ENCODE peak calls at places on chromosome 5, in five cellular contexts. One of them, this sample, is unnamed.

GRCh38 chr5:36450229-36451024 is 148.7 kb upstream of the RANBP3L start:
- DNase-seq in GM12865: no peak
- DNase-seq in AG10803: peak; percentile 9
- DNase-seq in WERI-Rb-1: no peak
- DNase-seq in CD4-positive, alpha-beta T cell: no peak
- DNase-seq in this sample: no peak

GRCh38 chr5:94777163-94777885 is 158.9 kb downstream of the SLF1 start:
- DNase-seq in CD4-positive, alpha-beta T cell: no peak
- DNase-seq in WERI-Rb-1: no peak
- DNase-seq in GM12865: no peak
- DNase-seq in AG10803: no peak
- DNase-seq in this sample: no peak

GRCh38 chr5:81718300-81718699 is 32.6 kb downstream of the SSBP2 start:
- DNase-seq in WERI-Rb-1: no peak
- DNase-seq in AG10803: no peak
- DNase-seq in CD4-positive, alpha-beta T cell: no peak
- DNase-seq in GM12865: no peak
- DNase-seq in this sample: no peak

GRCh38 chr5:157273131-157273556 is 7.2 kb downstream of the CYFIP2 start:
- DNase-seq in CD4-positive, alpha-beta T cell: no peak
- DNase-seq in GM12865: peak; percentile 87
- DNase-seq in AG10803: no peak
- DNase-seq in WERI-Rb-1: no peak
- DNase-seq in this sample: no peak

GRCh38 chr5:151038801-151039238 is 18.4 kb downstream of the GPX3 start:
- DNase-seq in AG10803: no peak
- DNase-seq in CD4-positive, alpha-beta T cell: no peak
- DNase-seq in WERI-Rb-1: no peak
- DNase-seq in GM12865: no peak
- DNase-seq in this sample: no peak

GRCh38 chr5:68405784-68406183 is 190.2 kb downstream of the PIK3R1 start:
- DNase-seq in AG10803: no peak
- DNase-seq in CD4-positive, alpha-beta T cell: no peak
- DNase-seq in GM12865: no peak
- DNase-seq in WERI-Rb-1: no peak
- DNase-seq in this sample: no peak

GRCh38 chr5:61055434-61056006 is 106.7 kb downstream of the SMIM15 start:
- DNase-seq in GM12865: peak; percentile 50
- DNase-seq in CD4-positive, alpha-beta T cell: no peak
- DNase-seq in WERI-Rb-1: no peak
- DNase-seq in AG10803: peak; percentile 58
- DNase-seq in this sample: no peak

GRCh38 chr5:19920761-19921160 is 67.2 kb downstream of the CDH18 start:
- DNase-seq in WERI-Rb-1: no peak
- DNase-seq in GM12865: no peak
- DNase-seq in CD4-positive, alpha-beta T cell: no peak
- DNase-seq in AG10803: no peak
- DNase-seq in this sample: no peak

GRCh38 chr5:119435436-119436132 is 16.7 kb upstream of the HSD17B4 start:
- DNase-seq in GM12865: peak; percentile 84
- DNase-seq in WERI-Rb-1: peak; percentile 76
- DNase-seq in AG10803: peak; percentile 51
- DNase-seq in CD4-positive, alpha-beta T cell: peak; percentile 74
- DNase-seq in this sample: peak; percentile 55

GRCh38 chr5:10546186-10546585 is 17.7 kb upstream of the ANKRD33B start:
- DNase-seq in AG10803: no peak
- DNase-seq in CD4-positive, alpha-beta T cell: no peak
- DNase-seq in WERI-Rb-1: no peak
- DNase-seq in GM12865: no peak
- DNase-seq in this sample: no peak

GRCh38 chr5:16406023-16406422 is 59.6 kb downstream of the ZNF622 start:
- DNase-seq in GM12865: no peak
- DNase-seq in WERI-Rb-1: no peak
- DNase-seq in CD4-positive, alpha-beta T cell: no peak
- DNase-seq in AG10803: no peak
- DNase-seq in this sample: no peak

GRCh38 chr5:76592692-76593091 is 30.5 kb downstream of the F2RL2 start:
- DNase-seq in WERI-Rb-1: no peak
- DNase-seq in AG10803: no peak
- DNase-seq in GM12865: no peak
- DNase-seq in CD4-positive, alpha-beta T cell: no peak
- DNase-seq in this sample: no peak

GRCh38 chr5:6715271-6715670 is 2.0 kb downstream of the TENT4A start:
- DNase-seq in WERI-Rb-1: no peak
- DNase-seq in AG10803: no peak
- DNase-seq in CD4-positive, alpha-beta T cell: no peak
- DNase-seq in GM12865: no peak
- DNase-seq in this sample: no peak

GRCh38 chr5:128645582-128645981 is 107.5 kb upstream of the FBN2 start:
- DNase-seq in GM12865: no peak
- DNase-seq in WERI-Rb-1: no peak
- DNase-seq in CD4-positive, alpha-beta T cell: no peak
- DNase-seq in AG10803: peak; percentile 10
- DNase-seq in this sample: no peak

GRCh38 chr5:120655828-120656435 is 191.8 kb downstream of the PRR16 start:
- DNase-seq in GM12865: peak; percentile 11
- DNase-seq in WERI-Rb-1: peak; percentile 60
- DNase-seq in CD4-positive, alpha-beta T cell: no peak
- DNase-seq in AG10803: peak; percentile 6
- DNase-seq in this sample: peak; percentile 59

GRCh38 chr5:142353093-142353472 is 28.3 kb upstream of the SPRY4 start:
- DNase-seq in CD4-positive, alpha-beta T cell: no peak
- DNase-seq in AG10803: no peak
- DNase-seq in WERI-Rb-1: no peak
- DNase-seq in GM12865: no peak
- DNase-seq in this sample: no peak

GRCh38 chr5:87101321-87101720 is 166.4 kb upstream of the RASA1 start:
- DNase-seq in GM12865: no peak
- DNase-seq in WERI-Rb-1: no peak
- DNase-seq in CD4-positive, alpha-beta T cell: no peak
- DNase-seq in AG10803: no peak
- DNase-seq in this sample: no peak

GRCh38 chr5:42974546-42974945 is 65.6 kb downstream of the ANXA2R start:
- DNase-seq in CD4-positive, alpha-beta T cell: no peak
- DNase-seq in GM12865: no peak
- DNase-seq in AG10803: peak; percentile 72
- DNase-seq in WERI-Rb-1: no peak
- DNase-seq in this sample: no peak

GRCh38 chr5:67543704-67544103 is 347.1 kb upstream of the CD180 start:
- DNase-seq in GM12865: no peak
- DNase-seq in CD4-positive, alpha-beta T cell: no peak
- DNase-seq in WERI-Rb-1: no peak
- DNase-seq in AG10803: peak; percentile 62
- DNase-seq in this sample: no peak

GRCh38 chr5:95861858-95862561 is 39.5 kb upstream of the GLRX start:
- DNase-seq in CD4-positive, alpha-beta T cell: no peak
- DNase-seq in AG10803: peak; percentile 72
- DNase-seq in GM12865: peak; percentile 36
- DNase-seq in WERI-Rb-1: no peak
- DNase-seq in this sample: no peak

GRCh38 chr5:79418276-79418675 is 95.7 kb downstream of the HOMER1 start:
- DNase-seq in AG10803: no peak
- DNase-seq in WERI-Rb-1: no peak
- DNase-seq in GM12865: no peak
- DNase-seq in CD4-positive, alpha-beta T cell: no peak
- DNase-seq in this sample: no peak
- TF ChIP-seq CTCF in AG10803: no peak
- TF ChIP-seq CTCF in WERI-Rb-1: no peak
- TF ChIP-seq CTCF in GM12865: no peak
- TF ChIP-seq CTCF in CD4-positive, alpha-beta T cell: no peak
- TF ChIP-seq CTCF in this sample: no peak

GRCh38 chr5:133365326-133365725 is 247.0 kb downstream of the FSTL4 start:
- DNase-seq in WERI-Rb-1: peak; percentile 58
- DNase-seq in AG10803: no peak
- DNase-seq in CD4-positive, alpha-beta T cell: no peak
- DNase-seq in GM12865: no peak
- DNase-seq in this sample: peak; percentile 77
- TF ChIP-seq CTCF in WERI-Rb-1: peak; percentile 85
- TF ChIP-seq CTCF in AG10803: no peak
- TF ChIP-seq CTCF in CD4-positive, alpha-beta T cell: no peak
- TF ChIP-seq CTCF in GM12865: peak; percentile 31
- TF ChIP-seq CTCF in this sample: peak; percentile 74

DNA sequence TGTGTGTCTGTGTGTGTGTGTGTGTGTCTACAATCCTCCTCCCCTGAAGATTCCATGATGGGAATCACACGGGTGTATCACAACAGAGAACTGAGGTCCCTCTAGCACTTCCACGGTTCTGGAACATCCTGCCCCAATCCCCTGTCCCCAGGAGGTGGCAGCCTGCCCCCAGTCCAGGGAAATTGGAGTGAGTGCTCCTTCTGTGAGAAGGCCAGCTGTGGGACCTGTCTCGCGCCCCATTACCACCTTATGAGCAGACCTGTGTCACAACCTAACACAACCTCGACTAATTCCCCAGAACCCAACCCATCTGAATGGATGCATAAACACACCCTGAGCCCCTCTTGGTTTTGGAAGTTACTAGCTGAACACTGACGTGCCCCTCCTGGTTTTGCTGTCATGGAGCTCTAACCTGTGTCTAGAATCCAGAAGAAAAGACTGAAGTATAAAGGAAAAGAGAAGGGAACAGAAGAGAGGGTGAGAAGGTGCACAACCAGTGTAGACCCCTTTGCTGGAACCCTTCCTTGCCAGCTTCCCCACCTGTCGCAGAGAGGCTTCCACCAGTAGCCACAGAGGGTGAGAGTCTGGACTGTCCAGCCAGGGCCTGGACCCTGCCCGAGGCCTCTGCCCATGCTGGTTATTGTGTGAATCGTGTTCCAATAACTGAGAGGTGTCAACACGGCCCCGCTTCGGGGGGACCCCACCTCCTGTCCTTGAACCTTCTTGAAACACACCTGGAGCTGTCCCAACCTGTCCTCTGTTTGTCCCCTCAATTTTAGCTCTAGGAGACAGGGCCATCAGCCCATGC is 3.4 kb downstream of the BTNL9 start:
- DNase-seq in GM12865: peak; percentile 18
- DNase-seq in WERI-Rb-1: no peak
- DNase-seq in AG10803: no peak
- DNase-seq in CD4-positive, alpha-beta T cell: no peak
- DNase-seq in this sample: no peak
- TF ChIP-seq CTCF in GM12865: peak; percentile 13
- TF ChIP-seq CTCF in WERI-Rb-1: no peak
- TF ChIP-seq CTCF in AG10803: no peak
- TF ChIP-seq CTCF in CD4-positive, alpha-beta T cell: no peak
- TF ChIP-seq CTCF in this sample: no peak

GRCh38 chr5:177509361-177509951 is at the start of gene DOK3:
- DNase-seq in GM12865: peak; percentile 66
- DNase-seq in AG10803: no peak
- DNase-seq in WERI-Rb-1: peak; percentile 41
- DNase-seq in CD4-positive, alpha-beta T cell: no peak
- DNase-seq in this sample: peak; percentile 34

GRCh38 chr5:177507165-177507564 is 2.5 kb downstream of the DOK3 start:
- DNase-seq in WERI-Rb-1: no peak
- DNase-seq in AG10803: no peak
- DNase-seq in CD4-positive, alpha-beta T cell: no peak
- DNase-seq in GM12865: peak; percentile 46
- DNase-seq in this sample: no peak

GRCh38 chr5:177508217-177508611 is 1.4 kb downstream of the DOK3 start:
- DNase-seq in CD4-positive, alpha-beta T cell: no peak
- DNase-seq in WERI-Rb-1: no peak
- DNase-seq in GM12865: peak; percentile 31
- DNase-seq in AG10803: no peak
- DNase-seq in this sample: no peak

GRCh38 chr5:177508837-177509236 is 789 bp downstream of the DOK3 start:
- DNase-seq in CD4-positive, alpha-beta T cell: no peak
- DNase-seq in AG10803: no peak
- DNase-seq in GM12865: peak; percentile 69
- DNase-seq in WERI-Rb-1: no peak
- DNase-seq in this sample: no peak

GRCh38 chr5:177507596-177508216 is 1.9 kb downstream of the DOK3 start:
- DNase-seq in AG10803: no peak
- DNase-seq in CD4-positive, alpha-beta T cell: no peak
- DNase-seq in GM12865: peak; percentile 35
- DNase-seq in WERI-Rb-1: no peak
- DNase-seq in this sample: no peak
- TF ChIP-seq CTCF in AG10803: no peak
- TF ChIP-seq CTCF in CD4-positive, alpha-beta T cell: no peak
- TF ChIP-seq CTCF in GM12865: peak; percentile 5
- TF ChIP-seq CTCF in WERI-Rb-1: no peak
- TF ChIP-seq CTCF in this sample: no peak

GRCh38 chr5:145811834-145812625 is 23.1 kb downstream of the PRELID2 start:
- DNase-seq in WERI-Rb-1: peak; percentile 35
- DNase-seq in CD4-positive, alpha-beta T cell: no peak
- DNase-seq in GM12865: peak; percentile 9
- DNase-seq in AG10803: peak; percentile 61
- DNase-seq in this sample: no peak
- TF ChIP-seq CTCF in WERI-Rb-1: peak; percentile 34
- TF ChIP-seq CTCF in CD4-positive, alpha-beta T cell: no peak
- TF ChIP-seq CTCF in GM12865: no peak
- TF ChIP-seq CTCF in AG10803: peak; percentile 50
- TF ChIP-seq CTCF in this sample: no peak

This sample was measured in nephron progenitor cell.